ENCODE peak calls at places on chromosomes 1 and 21, in eight cellular contexts. I is mucosa of descending colon, N is AG04450, G is heart right ventricle, J is lower lobe of right lung, P is GM06990, B is hepatocyte, Z is breast epithelium. H is an unnamed sample.
A peak's percentile ranks its signal among the peaks of the same experiment; 100 is the strongest.

GRCh38 chr1:231557898-231558710 is 29.6 kb downstream of the TSNAX start:
- DNase-seq in I (no peak), N (no peak), G (no peak), J (no peak), P (no peak), B (no peak), Z (no peak), H (no peak)

GRCh38 chr1:2468041-2468472 is 8.0 kb upstream of the PLCH2 start:
- DNase-seq in I (no peak), N (peak; percentile 13), G (peak; percentile 38), J (no peak), P (no peak), B (peak; percentile 70), Z (no peak), H (no peak)

GRCh38 chr1:46246548-46247432 is 773 bp upstream of the RAD54L start:
- DNase-seq in I (no peak), N (no peak), G (peak; percentile 45), J (peak; percentile 76), P (peak; percentile 89), B (peak; percentile 74), Z (no peak), H (peak; percentile 8)

GRCh38 chr1:24720152-24720551 is 25.1 kb upstream of the CLIC4 start:
- DNase-seq in I (peak; percentile 48), N (no peak), G (peak; percentile 87), J (peak; percentile 74), P (no peak), B (no peak), Z (peak; percentile 56), H (no peak)

GRCh38 chr1:61091455-61091854 is 9.1 kb downstream of the NFIA start:
- DNase-seq in I (no peak), N (no peak), G (no peak), J (no peak), P (no peak), B (no peak), Z (no peak), H (no peak)

GRCh38 chr1:173002891-173003582 is 47.7 kb downstream of the TNFSF18 start:
- DNase-seq in I (no peak), N (peak; percentile 57), G (no peak), J (no peak), P (no peak), B (no peak), Z (no peak), H (no peak)

GRCh38 chr1:160421881-160422280 is 21.5 kb downstream of the VANGL2 start:
- DNase-seq in I (no peak), N (no peak), G (no peak), J (no peak), P (no peak), B (no peak), Z (no peak), H (no peak)

GRCh38 chr21:29300547-29301138 is 1.9 kb downstream of the BACH1 start:
- DNase-seq in I (no peak), N (no peak), G (no peak), J (no peak), P (peak; percentile 87), B (no peak), Z (no peak), H (no peak)

GRCh38 chr1:53410100-53410541 is 49.1 kb upstream of the DMRTB1 start:
- DNase-seq in I (no peak), N (no peak), G (no peak), J (no peak), P (peak; percentile 61), B (no peak), Z (no peak), H (no peak)

GRCh38 chr1:7871136-7871535 is 18.3 kb upstream of the UTS2 start:
- DNase-seq in I (no peak), N (no peak), G (no peak), J (no peak), P (no peak), B (no peak), Z (no peak), H (no peak)

GRCh38 chr1:246477634-246478033 is 29.4 kb downstream of the SMYD3 start:
- DNase-seq in I (no peak), N (no peak), G (no peak), J (no peak), P (no peak), B (no peak), Z (no peak), H (no peak)

GRCh38 chr1:85579619-85580018 is 942 bp upstream of the CCN1 start:
- DNase-seq in I (no peak), N (peak; percentile 41), G (peak; percentile 28), J (no peak), P (no peak), B (no peak), Z (peak; percentile 40), H (no peak)

GRCh38 chr21:14900611-14901010 is 164.2 kb downstream of the NRIP1 start:
- DNase-seq in I (no peak), N (no peak), G (no peak), J (no peak), P (no peak), B (no peak), Z (no peak), H (no peak)

GRCh38 chr1:193143285-193143684 is 21.5 kb downstream of the CDC73 start:
- DNase-seq in I (no peak), N (no peak), G (no peak), J (no peak), P (no peak), B (peak; percentile 11), Z (no peak), H (no peak)

GRCh38 chr1:5722635-5723157 is 269.5 kb downstream of the NPHP4 start:
- DNase-seq in I (no peak), N (no peak), G (no peak), J (peak; percentile 23), P (no peak), B (no peak), Z (no peak), H (no peak)
- TF ChIP-seq CTCF in I (no peak), N (no peak), G (no peak), J (no peak), P (no peak), B (no peak), Z (no peak), H (no peak)

GRCh38 chr21:36388835-36389234 is 3.6 kb downstream of the CHAF1B start:
- DNase-seq in I (no peak), N (no peak), G (no peak), J (no peak), P (peak; percentile 21), B (peak; percentile 20), Z (no peak), H (no peak)

GRCh38 chr21:36384885-36385232 is 333 bp upstream of the CHAF1B start:
- DNase-seq in I (no peak), N (no peak), G (no peak), J (no peak), P (no peak), B (no peak), Z (no peak), H (no peak)

GRCh38 chr21:36385909-36386642 is 884 bp downstream of the CHAF1B start:
- DNase-seq in I (no peak), N (no peak), G (no peak), J (no peak), P (peak; percentile 15), B (no peak), Z (no peak), H (no peak)

GRCh38 chr21:36385233-36385908 is at the start of gene CHAF1B:
- DNase-seq in I (peak; percentile 88), N (peak; percentile 15), G (peak; percentile 81), J (peak; percentile 83), P (peak; percentile 86), B (peak; percentile 93), Z (peak; percentile 70), H (no peak)

DNA sequence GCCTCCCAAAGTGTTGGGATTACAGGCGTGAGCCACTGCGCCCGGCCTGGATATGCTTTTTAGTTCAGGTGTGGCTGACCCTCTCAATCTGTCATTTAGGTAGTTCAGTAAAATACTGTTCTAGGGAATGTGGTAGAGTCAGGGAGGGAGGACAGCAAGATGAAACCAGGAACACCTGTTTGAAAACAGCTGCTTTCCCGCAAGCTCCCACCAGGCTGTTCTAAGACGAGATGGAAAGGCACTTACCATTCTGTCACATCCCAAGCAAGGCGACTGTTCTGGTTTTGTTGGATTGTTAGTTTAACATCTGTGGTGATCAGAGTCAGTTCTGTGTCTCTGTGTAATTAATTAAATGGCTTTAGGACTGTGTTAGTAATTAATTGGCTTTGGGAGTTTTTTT is 2.9 kb downstream of the CHAF1B start:
- DNase-seq in I (no peak), N (no peak), G (no peak), J (no peak), P (no peak), B (no peak), Z (no peak), H (no peak)
- H3K4me3 ChIP-seq in I (no peak overlapping the region), N (no peak overlapping the region), G (no peak overlapping the region), J (no peak overlapping the region), P (no peak overlapping the region), B (no peak overlapping the region), Z (no peak overlapping the region), H (no peak overlapping the region)

GRCh38 chr1:25774206-25774804 is 25.7 kb upstream of the SELENON start:
- DNase-seq in I (no peak), N (no peak), G (no peak), J (no peak), P (no peak), B (no peak), Z (no peak), H (no peak)

GRCh38 chr1:25772164-25772563 is 27.8 kb upstream of the SELENON start:
- DNase-seq in I (no peak), N (no peak), G (no peak), J (no peak), P (no peak), B (no peak), Z (no peak), H (no peak)

GRCh38 chr1:25771246-25772114 is 28.5 kb upstream of the SELENON start:
- DNase-seq in I (peak; percentile 65), N (no peak), G (peak; percentile 79), J (peak; percentile 65), P (no peak), B (peak; percentile 76), Z (no peak), H (no peak)

GRCh38 chr1:25773441-25774125 is 26.4 kb upstream of the SELENON start:
- DNase-seq in I (peak; percentile 44), N (no peak), G (no peak), J (peak; percentile 55), P (no peak), B (peak; percentile 75), Z (peak; percentile 58), H (no peak)

DNA sequence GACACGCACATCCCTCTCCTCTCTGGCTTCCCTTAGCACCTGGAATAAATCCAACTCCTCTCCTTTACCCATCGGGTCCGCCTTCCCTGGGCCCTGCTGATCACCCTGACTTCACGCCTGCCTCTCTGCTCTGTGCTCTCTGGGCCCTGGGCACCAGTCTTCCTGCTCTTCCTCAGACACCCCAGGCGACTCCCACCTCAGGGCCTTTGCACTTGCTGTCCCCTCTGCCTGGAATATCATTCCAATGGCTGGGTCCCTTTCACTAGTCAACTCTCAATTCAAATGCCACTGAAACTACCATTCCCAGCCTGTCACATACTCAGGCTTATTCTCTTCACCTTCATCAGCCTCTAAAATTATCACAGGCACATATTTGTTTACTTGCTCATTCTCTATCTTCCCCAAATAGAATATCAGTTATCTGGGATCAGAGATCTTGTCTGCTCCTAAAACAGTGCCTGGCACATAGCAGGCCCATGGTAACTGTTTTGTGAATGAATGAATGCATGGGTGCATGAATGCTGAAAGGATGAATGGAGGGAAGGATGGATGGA is 27.2 kb upstream of the SELENON start:
- DNase-seq in I (no peak), N (no peak), G (no peak), J (no peak), P (no peak), B (no peak), Z (no peak), H (no peak)
- TF ChIP-seq CTCF in I (no peak), N (no peak), G (no peak), J (no peak), P (no peak), B (no peak), Z (no peak), H (no peak)

GRCh38 chr1:20733361-20733975 is 965 bp upstream of the SH2D5 start:
- DNase-seq in I (no peak), N (no peak), G (no peak), J (no peak), P (no peak), B (no peak), Z (peak; percentile 16), H (no peak)
- H3K4me3 ChIP-seq in I (no peak overlapping the region), N (peak overlapping the region; percentile 13), G (peak overlapping the region; percentile 61), J (peak overlapping the region; percentile 70), P (no peak overlapping the region), B (no peak overlapping the region), Z (peak overlapping the region; percentile 84), H (peak overlapping the region; percentile 17)

H was measured in retinal pigment epithelial cell.